ENCODE peak calls at places on chromosomes 11 and 22, in five cellular contexts. M, E, B, Z and D are unnamed samples.

GRCh38 chr11:10658621-10659338 is 34.8 kb downstream of the IRAG1 start:
- DNase-seq in Z (peak), M (no peak), E (no peak), B (no peak), D (no peak)

GRCh38 chr22:39169797-39170466 is 17.5 kb upstream of the CBX7 start:
- DNase-seq in E (no peak), M (no peak), Z (no peak), B (no peak), D (no peak)

GRCh38 chr22:25775501-25775900 is 33.5 kb downstream of the MYO18B start:
- DNase-seq in M (no peak), B (no peak), Z (no peak), E (no peak), D (no peak)

GRCh38 chr11:64560139-64560771 is 30.8 kb upstream of the SLC22A12 start:
- DNase-seq in E (no peak), Z (no peak), B (no peak), M (no peak), D (no peak)

GRCh38 chr22:37544955-37545702 is 15.2 kb upstream of the CDC42EP1 start:
- DNase-seq in B (no peak), E (no peak), M (no peak), Z (peak), D (peak)

GRCh38 chr11:86726118-86726748 is 53.8 kb upstream of the ME3 start:
- DNase-seq in Z (no peak), M (no peak), E (peak), B (no peak), D (no peak)

GRCh38 chr22:44360686-44361381 is 48.1 kb upstream of the SHISAL1 start:
- DNase-seq in M (no peak), Z (peak), B (peak), E (no peak), D (peak)

GRCh38 chr11:58786693-58787092 is 55.0 kb upstream of the GLYAT start:
- DNase-seq in M (no peak), E (no peak), Z (no peak), B (no peak), D (no peak)

GRCh38 chr22:31585161-31585859 is 76.7 kb downstream of the PISD start:
- DNase-seq in B (no peak), Z (no peak), E (no peak), M (no peak), D (no peak)

GRCh38 chr11:4092031-4092430 is 2.6 kb upstream of the RRM1 start:
- DNase-seq in Z (no peak), E (no peak), B (no peak), M (no peak), D (no peak)
- TF ChIP-seq POLR2AphosphoS5 in Z (no peak), E (no peak), B (no peak), M (no peak), D (no peak)

GRCh38 chr11:128520206-128520885 is 67.0 kb downstream of the ETS1 start:
- DNase-seq in E (no peak), Z (no peak), B (no peak), M (no peak), D (no peak)
- TF ChIP-seq CTCF in E (peak), Z (no peak), B (no peak), M (no peak), D (no peak)

GRCh38 chr11:122655527-122656072 is at the start of gene UBASH3B:
- DNase-seq in B (peak), M (peak), E (peak), Z (peak), D (peak)
- TF ChIP-seq POLR2A in B (peak), M (no peak), E (peak), Z (no peak), D (no peak)

GRCh38 chr11:128500488-128500887 is 86.9 kb downstream of the ETS1 start:
- DNase-seq in Z (no peak), B (no peak), M (no peak), E (no peak), D (no peak)
- TF ChIP-seq POLR2AphosphoS5 in Z (no peak), B (no peak), M (no peak), E (no peak), D (no peak)

DNA sequence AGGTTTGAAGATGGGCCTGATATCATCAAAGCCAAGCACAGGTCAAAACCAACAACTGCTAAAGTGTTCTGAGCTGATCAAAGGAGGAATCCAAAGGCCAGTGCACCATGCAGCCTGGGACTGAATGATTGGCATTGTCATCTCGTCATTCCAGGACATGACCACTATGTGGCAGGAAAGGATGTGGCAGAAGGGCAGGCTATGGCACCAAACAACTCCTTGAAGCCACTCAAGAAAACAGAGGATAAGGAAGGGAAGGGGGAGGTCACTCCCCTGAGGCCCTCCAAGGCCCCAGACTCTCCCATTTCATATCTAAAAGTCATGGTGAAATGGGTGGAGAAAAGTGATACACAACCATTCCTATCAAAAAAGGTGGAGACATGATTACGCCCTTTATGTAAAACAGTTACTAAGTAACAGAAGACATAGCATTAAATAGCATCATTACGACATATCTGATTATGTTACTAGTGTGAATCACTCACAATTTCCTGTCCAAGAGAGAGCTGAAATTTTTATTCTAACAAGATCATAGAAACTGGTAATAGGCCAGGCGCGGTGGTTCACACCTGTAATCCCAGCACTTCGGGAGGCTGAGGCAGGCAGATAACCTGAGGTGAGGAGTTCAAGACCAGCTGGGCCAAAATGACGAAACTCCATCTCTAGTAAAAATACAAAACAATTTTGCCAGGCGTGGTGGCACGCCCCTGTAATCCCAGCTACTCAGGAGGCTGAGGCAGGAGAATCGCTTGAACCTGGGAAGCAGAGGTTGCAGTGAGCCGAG is 49.3 kb downstream of the AHNAK start:
- DNase-seq in Z (no peak), B (peak), M (no peak), E (peak), D (no peak)
- TF ChIP-seq CTCF in Z (no peak), B (peak), M (peak), E (peak), D (peak)

GRCh38 chr11:90363739-90364138 is 140.9 kb upstream of the CHORDC1 start:
- DNase-seq in E (no peak), B (no peak), Z (no peak), M (no peak), D (no peak)

GRCh38 chr11:90364527-90364926 is 141.7 kb upstream of the CHORDC1 start:
- DNase-seq in M (no peak), B (no peak), Z (no peak), E (no peak), D (no peak)
- TF ChIP-seq POLR2A in M (no peak), B (no peak), Z (no peak), E (no peak), D (no peak)